ENCODE peak calls at places on chromosomes 13 and 19, in eight cellular contexts. Y is NB4; L is dorsolateral prefrontal cortex; U is AG04450; W is CD4-positive, alpha-beta memory T cell; G is PC-3; R is GM12865; Q is testis. E is an unnamed sample.

GRCh38 chr13:37870895-37871550 is 1.5 kb upstream of the TRPC4 start:
- DNase-seq in Y (no peak), L (no peak), U (no peak), W (no peak), G (peak; percentile 12), R (no peak), Q (no peak), E (no peak)

GRCh38 chr13:108957369-108958012 is 328.1 kb downstream of the MYO16 start:
- DNase-seq in Y (no peak), L (no peak), U (peak; percentile 55), W (no peak), G (peak; percentile 80), R (no peak), Q (no peak), E (no peak)

GRCh38 chr13:72737033-72737432 is 9.3 kb downstream of the BORA start:
- DNase-seq in Y (no peak), L (no peak), U (no peak), W (no peak), G (no peak), R (no peak), Q (no peak), E (no peak)

GRCh38 chr13:110232756-110233155 is 74.2 kb downstream of the COL4A1 start:
- DNase-seq in Y (no peak), L (no peak), U (no peak), W (no peak), G (no peak), R (no peak), Q (no peak), E (no peak)

GRCh38 chr13:99981115-99982020 is at the start of gene ZIC2:
- DNase-seq in Y (peak; percentile 96), L (no peak), U (no peak), W (no peak), G (peak; percentile 13), R (peak; percentile 48), Q (no peak), E (no peak)

GRCh38 chr19:9406798-9407352 is 28.5 kb downstream of the ZNF266 start:
- DNase-seq in Y (no peak), L (peak; percentile 63), U (peak; percentile 55), W (peak; percentile 26), G (no peak), R (peak; percentile 52), Q (peak; percentile 96), E (no peak)

GRCh38 chr19:55279773-55280643 is at the start of gene HSPBP1:
- DNase-seq in Y (peak; percentile 92), L (peak; percentile 93), U (peak; percentile 84), W (peak; percentile 97), G (peak; percentile 98), R (peak; percentile 98), Q (peak; percentile 94), E (peak; percentile 93)

GRCh38 chr13:35474551-35474950 is 1.9 kb downstream of the MAB21L1 start:
- DNase-seq in Y (no peak), L (no peak), U (no peak), W (no peak), G (no peak), R (no peak), Q (no peak), E (no peak)

GRCh38 chr13:38697628-38698333 is 10.9 kb downstream of the FREM2 start:
- DNase-seq in Y (peak; percentile 5), L (no peak), U (no peak), W (no peak), G (peak; percentile 5), R (no peak), Q (no peak), E (no peak)

GRCh38 chr13:94196426-94196825 is 283.1 kb downstream of the DCT start:
- DNase-seq in Y (no peak), L (no peak), U (no peak), W (no peak), G (no peak), R (no peak), Q (no peak), E (no peak)

GRCh38 chr13:42110410-42111155 is 62.1 kb downstream of the DGKH start:
- DNase-seq in Y (peak; percentile 81), L (no peak), U (peak; percentile 54), W (peak; percentile 66), G (peak; percentile 83), R (peak; percentile 78), Q (peak; percentile 24), E (no peak)

GRCh38 chr13:27665333-27665732 is 43.6 kb downstream of the POLR1D start:
- DNase-seq in Y (no peak), L (no peak), U (no peak), W (no peak), G (peak; percentile 35), R (no peak), Q (no peak), E (no peak)

GRCh38 chr13:71067164-71067815 is 799.7 kb downstream of the DACH1 start:
- DNase-seq in Y (no peak), L (no peak), U (no peak), W (no peak), G (no peak), R (no peak), Q (no peak), E (no peak)

GRCh38 chr13:100274942-100275506 is 186.1 kb downstream of the PCCA start:
- DNase-seq in Y (peak; percentile 94), L (no peak), U (no peak), W (no peak), G (no peak), R (no peak), Q (no peak), E (no peak)

GRCh38 chr13:20191902-20192469 is 752 bp downstream of the GJB2 start:
- DNase-seq in Y (peak; percentile 54), L (no peak), U (no peak), W (peak; percentile 11), G (peak; percentile 65), R (peak; percentile 63), Q (peak; percentile 21), E (no peak)

GRCh38 chr19:6362351-6362801 is 1.0 kb downstream of the CLPP start:
- DNase-seq in Y (no peak), L (no peak), U (no peak), W (peak; percentile 75), G (no peak), R (no peak), Q (no peak), E (peak; percentile 36)

GRCh38 chr13:41284512-41285288 is 21.3 kb upstream of the MTRF1 start:
- DNase-seq in Y (no peak), L (no peak), U (peak; percentile 20), W (no peak), G (peak; percentile 95), R (no peak), Q (no peak), E (no peak)

GRCh38 chr13:81058916-81059290 is 718.0 kb upstream of the SPRY2 start:
- DNase-seq in Y (no peak), L (no peak), U (no peak), W (no peak), G (peak; percentile 49), R (no peak), Q (no peak), E (no peak)

DNA sequence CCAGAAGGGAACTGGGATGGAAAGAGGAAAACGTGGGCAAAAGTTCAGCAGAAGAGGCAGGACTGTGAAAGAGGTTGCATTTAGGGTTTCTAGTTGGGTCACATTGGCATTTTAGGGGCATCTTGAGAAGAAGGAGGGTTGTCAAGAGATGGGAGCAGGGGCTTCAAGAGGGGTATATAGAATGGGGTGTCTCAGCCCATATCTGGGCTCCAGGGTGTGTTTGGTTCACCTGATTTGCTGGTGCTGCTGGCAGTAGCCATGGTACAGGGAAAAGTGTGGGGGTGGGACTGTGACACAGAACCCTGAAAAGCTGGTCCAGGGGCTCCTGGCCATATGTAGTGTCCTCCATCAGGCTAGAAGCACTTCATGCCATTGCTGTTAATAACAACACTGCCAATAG is 22.5 kb downstream of the MAST3 start:
- DNase-seq in Y (no peak), L (no peak), U (no peak), W (no peak), G (no peak), R (no peak), Q (no peak), E (no peak)
- H3K4me3 ChIP-seq in Y (no peak overlapping the region), L (no peak overlapping the region), U (no peak overlapping the region), W (peak overlapping the region; percentile 64), G (no peak overlapping the region), R (no peak overlapping the region), Q (no peak overlapping the region), E (peak overlapping the region; percentile 83)

GRCh38 chr19:49114630-49115363 is 627 bp downstream of the LIN7B start:
- DNase-seq in Y (peak; percentile 74), L (peak; percentile 90), U (no peak), W (peak; percentile 46), G (no peak), R (no peak), Q (peak; percentile 72), E (peak; percentile 14)
- H3K4me3 ChIP-seq in Y (peak overlapping the region; percentile 46), L (peak overlapping the region; percentile 94), U (peak overlapping the region; percentile 75), W (peak overlapping the region; percentile 54), G (peak overlapping the region; percentile 75), R (peak overlapping the region; percentile 54), Q (peak overlapping the region; percentile 83), E (peak overlapping the region; percentile 73)

GRCh38 chr19:33249740-33250366 is 24.2 kb upstream of the SLC7A10 start:
- DNase-seq in Y (no peak), L (no peak), U (no peak), W (no peak), G (no peak), R (no peak), Q (no peak), E (no peak)

GRCh38 chr19:33248104-33248503 is 22.5 kb upstream of the SLC7A10 start:
- DNase-seq in Y (no peak), L (no peak), U (no peak), W (no peak), G (no peak), R (no peak), Q (no peak), E (no peak)

GRCh38 chr19:33248553-33248953 is 22.9 kb upstream of the SLC7A10 start:
- DNase-seq in Y (no peak), L (no peak), U (no peak), W (no peak), G (no peak), R (no peak), Q (no peak), E (no peak)

GRCh38 chr19:33250500-33250899 is 24.9 kb upstream of the SLC7A10 start:
- DNase-seq in Y (no peak), L (no peak), U (no peak), W (no peak), G (no peak), R (no peak), Q (no peak), E (no peak)

GRCh38 chr19:33248954-33249613 is 23.4 kb upstream of the SLC7A10 start:
- DNase-seq in Y (peak; percentile 85), L (no peak), U (no peak), W (no peak), G (peak; percentile 39), R (no peak), Q (no peak), E (no peak)
- H3K4me3 ChIP-seq in Y (peak overlapping the region; percentile 25), L (no peak overlapping the region), U (no peak overlapping the region), W (no peak overlapping the region), G (no peak overlapping the region), R (no peak overlapping the region), Q (no peak overlapping the region), E (no peak overlapping the region)

DNA sequence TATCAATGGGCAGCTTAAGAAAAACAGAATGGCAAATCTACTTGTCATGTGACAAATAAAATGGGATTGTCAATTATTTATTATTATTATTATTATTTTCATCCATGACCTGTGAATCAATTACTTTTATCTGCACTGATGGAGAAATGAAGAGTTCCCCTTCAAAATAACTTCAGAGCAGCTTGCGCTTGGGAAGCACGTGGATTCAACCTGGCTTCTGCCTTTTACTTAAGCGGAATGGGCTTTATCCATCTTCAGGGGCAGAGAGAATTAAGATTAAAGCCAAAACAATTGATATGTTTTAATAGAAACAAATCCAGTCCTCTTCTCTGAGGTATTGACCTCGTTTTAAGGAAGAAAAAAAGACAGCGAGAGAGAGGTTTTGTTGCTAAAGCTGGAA is 913 bp downstream of the SACS start:
- DNase-seq in Y (no peak), L (no peak), U (no peak), W (no peak), G (no peak), R (no peak), Q (no peak), E (no peak)
- H3K4me3 ChIP-seq in Y (peak overlapping the region; percentile 69), L (peak overlapping the region; percentile 70), U (peak overlapping the region; percentile 88), W (no peak overlapping the region), G (peak overlapping the region; percentile 76), R (no peak overlapping the region), Q (no peak overlapping the region), E (no peak overlapping the region)